ENCODE peak calls at places on chromosome 7, in ten cellular contexts. One of them, this sample, is unnamed.

GRCh38 chr7:351681-352480 is 61.9 kb downstream of the FOXL3 start:
- DNase-seq in stomach: no peak
- DNase-seq in A549: no peak
- DNase-seq in K562: no peak
- DNase-seq in H1: no peak
- DNase-seq in GM12878: no peak
- DNase-seq in tibial nerve: no peak
- DNase-seq in upper lobe of left lung: no peak
- DNase-seq in suprapubic skin: no peak
- DNase-seq in SK-N-SH: no peak
- DNase-seq in this sample: no peak

GRCh38 chr7:87648316-87648715 is 20.1 kb downstream of the RUNDC3B start:
- DNase-seq in stomach: no peak
- DNase-seq in A549: no peak
- DNase-seq in K562: no peak
- DNase-seq in H1: no peak
- DNase-seq in GM12878: no peak
- DNase-seq in tibial nerve: no peak
- DNase-seq in upper lobe of left lung: no peak
- DNase-seq in suprapubic skin: no peak
- DNase-seq in SK-N-SH: no peak
- DNase-seq in this sample: no peak

GRCh38 chr7:31875424-31875823 is 188.4 kb downstream of the PPP1R17 start:
- DNase-seq in stomach: no peak
- DNase-seq in A549: no peak
- DNase-seq in K562: no peak
- DNase-seq in H1: no peak
- DNase-seq in GM12878: no peak
- DNase-seq in tibial nerve: no peak
- DNase-seq in upper lobe of left lung: no peak
- DNase-seq in suprapubic skin: no peak
- DNase-seq in SK-N-SH: no peak
- DNase-seq in this sample: no peak

GRCh38 chr7:114708646-114709045 is 213.2 kb upstream of the MDFIC start:
- DNase-seq in stomach: no peak
- DNase-seq in A549: no peak
- DNase-seq in K562: no peak
- DNase-seq in H1: peak; percentile 46
- DNase-seq in GM12878: no peak
- DNase-seq in tibial nerve: no peak
- DNase-seq in upper lobe of left lung: no peak
- DNase-seq in suprapubic skin: no peak
- DNase-seq in SK-N-SH: no peak
- DNase-seq in this sample: no peak

GRCh38 chr7:28785002-28785995 is 172.8 kb downstream of the TRIL start:
- DNase-seq in stomach: no peak
- DNase-seq in A549: no peak
- DNase-seq in K562: no peak
- DNase-seq in H1: no peak
- DNase-seq in GM12878: no peak
- DNase-seq in tibial nerve: no peak
- DNase-seq in upper lobe of left lung: no peak
- DNase-seq in suprapubic skin: no peak
- DNase-seq in SK-N-SH: no peak
- DNase-seq in this sample: no peak

GRCh38 chr7:90749774-90750173 is 153.7 kb downstream of the CDK14 start:
- DNase-seq in stomach: no peak
- DNase-seq in A549: no peak
- DNase-seq in K562: no peak
- DNase-seq in H1: no peak
- DNase-seq in GM12878: no peak
- DNase-seq in tibial nerve: no peak
- DNase-seq in upper lobe of left lung: no peak
- DNase-seq in suprapubic skin: no peak
- DNase-seq in SK-N-SH: peak; percentile 52
- DNase-seq in this sample: no peak

GRCh38 chr7:28481131-28481926 is 69.0 kb downstream of the CREB5 start:
- DNase-seq in stomach: no peak
- DNase-seq in A549: no peak
- DNase-seq in K562: no peak
- DNase-seq in H1: no peak
- DNase-seq in GM12878: peak; percentile 85
- DNase-seq in tibial nerve: no peak
- DNase-seq in upper lobe of left lung: no peak
- DNase-seq in suprapubic skin: no peak
- DNase-seq in SK-N-SH: no peak
- DNase-seq in this sample: no peak

GRCh38 chr7:135704074-135704473 is 23.9 kb downstream of the SLC13A4 start:
- DNase-seq in stomach: no peak
- DNase-seq in A549: no peak
- DNase-seq in K562: peak; percentile 75
- DNase-seq in H1: no peak
- DNase-seq in GM12878: no peak
- DNase-seq in tibial nerve: no peak
- DNase-seq in upper lobe of left lung: no peak
- DNase-seq in suprapubic skin: no peak
- DNase-seq in SK-N-SH: no peak
- DNase-seq in this sample: no peak

DNA sequence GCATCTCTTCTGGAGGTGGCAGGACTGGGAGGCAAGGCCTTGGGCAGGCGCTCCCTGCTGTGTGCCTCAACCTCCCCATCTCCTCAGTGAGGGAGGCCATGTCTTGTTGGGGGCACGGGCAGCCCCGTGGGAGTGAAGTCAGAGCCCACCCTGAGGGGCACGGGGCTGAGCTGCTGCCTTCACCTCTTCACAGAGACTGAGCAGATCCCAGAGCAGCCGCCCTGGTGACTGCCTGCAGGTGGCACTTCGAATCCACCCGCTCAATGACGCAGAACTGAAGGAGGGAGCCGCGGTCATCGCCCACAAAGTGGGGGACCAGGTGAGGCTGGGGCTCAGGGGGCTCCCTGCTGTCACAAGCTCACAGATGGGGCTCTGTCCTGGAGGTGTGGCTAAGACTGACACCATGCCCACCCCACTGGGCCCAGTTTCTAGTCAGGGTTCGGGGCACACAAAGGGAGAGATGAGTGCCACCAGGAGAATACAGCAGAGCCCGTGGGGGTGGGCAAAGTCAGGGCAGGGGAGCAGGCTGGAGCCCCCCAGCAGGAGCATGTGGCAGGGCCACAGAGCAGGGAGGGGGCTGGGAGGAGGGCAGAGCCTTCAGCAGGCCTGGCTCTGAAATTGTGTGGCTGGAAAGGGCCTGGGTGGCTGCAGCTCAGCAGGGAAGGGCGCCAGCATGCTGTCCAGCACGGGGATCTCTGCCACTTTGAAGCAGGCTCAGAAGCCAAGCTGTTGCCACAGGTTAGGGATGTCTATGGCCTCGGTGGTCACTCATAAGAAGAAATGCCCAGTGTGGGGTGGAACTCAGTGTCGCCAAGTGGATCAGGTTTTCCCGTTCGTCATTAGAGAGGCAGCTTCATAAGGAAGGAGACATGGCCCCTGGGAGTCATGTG is 18.8 kb upstream of the CHST12 start:
- DNase-seq in stomach: no peak
- DNase-seq in A549: no peak
- DNase-seq in K562: no peak
- DNase-seq in H1: no peak
- DNase-seq in GM12878: no peak
- DNase-seq in tibial nerve: no peak
- DNase-seq in upper lobe of left lung: no peak
- DNase-seq in suprapubic skin: no peak
- DNase-seq in SK-N-SH: peak; percentile 66
- DNase-seq in this sample: no peak
- TF ChIP-seq CTCF in stomach: no peak
- TF ChIP-seq CTCF in A549: no peak
- TF ChIP-seq CTCF in K562: peak; percentile 16
- TF ChIP-seq CTCF in H1: no peak
- TF ChIP-seq CTCF in GM12878: peak; percentile 15
- TF ChIP-seq CTCF in tibial nerve: no peak
- TF ChIP-seq CTCF in upper lobe of left lung: no peak
- TF ChIP-seq CTCF in suprapubic skin: no peak
- TF ChIP-seq CTCF in SK-N-SH: no peak
- TF ChIP-seq CTCF in this sample: no peak

GRCh38 chr7:5489991-5490536 is 66.4 kb upstream of the TNRC18 start:
- DNase-seq in stomach: no peak
- DNase-seq in A549: no peak
- DNase-seq in K562: no peak
- DNase-seq in H1: no peak
- DNase-seq in GM12878: no peak
- DNase-seq in tibial nerve: no peak
- DNase-seq in upper lobe of left lung: no peak
- DNase-seq in suprapubic skin: no peak
- DNase-seq in SK-N-SH: no peak
- DNase-seq in this sample: no peak
- TF ChIP-seq EP300 in stomach: no peak
- TF ChIP-seq EP300 in A549: no peak
- TF ChIP-seq EP300 in K562: no peak
- TF ChIP-seq EP300 in H1: no peak
- TF ChIP-seq EP300 in GM12878: no peak
- TF ChIP-seq EP300 in tibial nerve: no peak
- TF ChIP-seq EP300 in upper lobe of left lung: no peak
- TF ChIP-seq EP300 in suprapubic skin: no peak
- TF ChIP-seq EP300 in SK-N-SH: no peak
- TF ChIP-seq EP300 in this sample: no peak

DNA sequence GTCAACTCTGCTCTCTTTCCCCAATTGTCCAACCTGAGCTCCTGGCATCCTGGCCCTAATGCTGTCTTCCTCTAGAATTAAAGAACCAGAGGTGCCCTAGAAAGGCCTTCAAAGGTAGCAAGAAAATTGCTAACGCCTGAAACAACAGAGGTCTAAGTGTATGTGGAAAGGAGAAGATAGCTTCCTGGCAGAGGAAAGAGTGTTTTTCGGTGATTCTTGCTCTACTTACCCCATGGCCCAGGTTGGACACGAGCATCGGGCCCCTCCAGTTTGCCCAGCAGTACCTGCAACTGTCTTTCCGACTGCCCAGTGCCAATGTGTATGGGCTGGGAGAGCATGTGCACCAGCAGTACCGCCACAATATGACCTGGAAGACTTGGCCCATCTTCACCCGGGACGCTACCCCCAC is 22.2 kb downstream of the MGAM2 start:
- DNase-seq in stomach: no peak
- DNase-seq in A549: no peak
- DNase-seq in K562: no peak
- DNase-seq in H1: no peak
- DNase-seq in GM12878: no peak
- DNase-seq in tibial nerve: no peak
- DNase-seq in upper lobe of left lung: no peak
- DNase-seq in suprapubic skin: no peak
- DNase-seq in SK-N-SH: no peak
- DNase-seq in this sample: no peak
- H3K4me1 ChIP-seq in stomach: no peaks in the 10 kb centered on the region
- H3K4me1 ChIP-seq in A549: peaks cover 27% of the 10 kb centered on the region
- H3K4me1 ChIP-seq in K562: no peaks in the 10 kb centered on the region
- H3K4me1 ChIP-seq in H1: peaks cover 3% of the 10 kb centered on the region
- H3K4me1 ChIP-seq in GM12878: no peaks in the 10 kb centered on the region
- H3K4me1 ChIP-seq in tibial nerve: no peaks in the 10 kb centered on the region
- H3K4me1 ChIP-seq in upper lobe of left lung: no peaks in the 10 kb centered on the region
- H3K4me1 ChIP-seq in suprapubic skin: no peaks in the 10 kb centered on the region
- H3K4me1 ChIP-seq in SK-N-SH: no peaks in the 10 kb centered on the region
- H3K4me1 ChIP-seq in this sample: no peaks in the 10 kb centered on the region

GRCh38 chr7:45394117-45394708 is 180.0 kb upstream of the ADCY1 start:
- DNase-seq in stomach: no peak
- DNase-seq in A549: no peak
- DNase-seq in K562: no peak
- DNase-seq in H1: no peak
- DNase-seq in GM12878: no peak
- DNase-seq in tibial nerve: no peak
- DNase-seq in upper lobe of left lung: no peak
- DNase-seq in suprapubic skin: no peak
- DNase-seq in SK-N-SH: no peak
- DNase-seq in this sample: no peak

GRCh38 chr7:45387837-45388236 is 186.3 kb upstream of the ADCY1 start:
- DNase-seq in stomach: no peak
- DNase-seq in A549: no peak
- DNase-seq in K562: no peak
- DNase-seq in H1: no peak
- DNase-seq in GM12878: no peak
- DNase-seq in tibial nerve: no peak
- DNase-seq in upper lobe of left lung: no peak
- DNase-seq in suprapubic skin: no peak
- DNase-seq in SK-N-SH: no peak
- DNase-seq in this sample: no peak

GRCh38 chr7:45390180-45390579 is 184.0 kb upstream of the ADCY1 start:
- DNase-seq in stomach: no peak
- DNase-seq in A549: no peak
- DNase-seq in K562: no peak
- DNase-seq in H1: no peak
- DNase-seq in GM12878: no peak
- DNase-seq in tibial nerve: no peak
- DNase-seq in upper lobe of left lung: no peak
- DNase-seq in suprapubic skin: no peak
- DNase-seq in SK-N-SH: no peak
- DNase-seq in this sample: no peak

GRCh38 chr7:45389073-45389872 is 184.9 kb upstream of the ADCY1 start:
- DNase-seq in stomach: no peak
- DNase-seq in A549: no peak
- DNase-seq in K562: no peak
- DNase-seq in H1: no peak
- DNase-seq in GM12878: no peak
- DNase-seq in tibial nerve: no peak
- DNase-seq in upper lobe of left lung: no peak
- DNase-seq in suprapubic skin: no peak
- DNase-seq in SK-N-SH: no peak
- DNase-seq in this sample: no peak

GRCh38 chr7:45391618-45392451 is 182.3 kb upstream of the ADCY1 start:
- DNase-seq in stomach: no peak
- DNase-seq in A549: no peak
- DNase-seq in K562: peak; percentile 27
- DNase-seq in H1: no peak
- DNase-seq in GM12878: no peak
- DNase-seq in tibial nerve: no peak
- DNase-seq in upper lobe of left lung: no peak
- DNase-seq in suprapubic skin: no peak
- DNase-seq in SK-N-SH: peak; percentile 23
- DNase-seq in this sample: no peak
- TF ChIP-seq CTCF in stomach: no peak
- TF ChIP-seq CTCF in A549: no peak
- TF ChIP-seq CTCF in K562: peak; percentile 63
- TF ChIP-seq CTCF in H1: peak; percentile 12
- TF ChIP-seq CTCF in GM12878: no peak
- TF ChIP-seq CTCF in tibial nerve: no peak
- TF ChIP-seq CTCF in upper lobe of left lung: no peak
- TF ChIP-seq CTCF in suprapubic skin: no peak
- TF ChIP-seq CTCF in SK-N-SH: no peak
- TF ChIP-seq CTCF in this sample: no peak

GRCh38 chr7:151815419-151815818 is 61.5 kb downstream of the PRKAG2 start:
- DNase-seq in stomach: no peak
- DNase-seq in A549: no peak
- DNase-seq in K562: no peak
- DNase-seq in H1: no peak
- DNase-seq in GM12878: no peak
- DNase-seq in tibial nerve: no peak
- DNase-seq in upper lobe of left lung: no peak
- DNase-seq in suprapubic skin: no peak
- DNase-seq in SK-N-SH: no peak
- DNase-seq in this sample: no peak
- TF ChIP-seq EP300 in stomach: no peak
- TF ChIP-seq EP300 in A549: no peak
- TF ChIP-seq EP300 in K562: no peak
- TF ChIP-seq EP300 in H1: no peak
- TF ChIP-seq EP300 in GM12878: no peak
- TF ChIP-seq EP300 in tibial nerve: no peak
- TF ChIP-seq EP300 in upper lobe of left lung: no peak
- TF ChIP-seq EP300 in suprapubic skin: no peak
- TF ChIP-seq EP300 in SK-N-SH: no peak
- TF ChIP-seq EP300 in this sample: no peak

GRCh38 chr7:75617634-75618234 is 121.0 kb downstream of the HIP1 start:
- DNase-seq in stomach: peak; percentile 56
- DNase-seq in A549: no peak
- DNase-seq in K562: no peak
- DNase-seq in H1: no peak
- DNase-seq in GM12878: peak; percentile 40
- DNase-seq in tibial nerve: peak; percentile 41
- DNase-seq in upper lobe of left lung: peak; percentile 97
- DNase-seq in suprapubic skin: peak; percentile 78
- DNase-seq in SK-N-SH: no peak
- DNase-seq in this sample: no peak
- H3K4me1 ChIP-seq in stomach: no peaks in the 10 kb centered on the region
- H3K4me1 ChIP-seq in A549: no peaks in the 10 kb centered on the region
- H3K4me1 ChIP-seq in K562: no peaks in the 10 kb centered on the region
- H3K4me1 ChIP-seq in H1: no peaks in the 10 kb centered on the region
- H3K4me1 ChIP-seq in GM12878: peaks cover 26% of the 10 kb centered on the region
- H3K4me1 ChIP-seq in tibial nerve: peaks cover 31% of the 10 kb centered on the region
- H3K4me1 ChIP-seq in upper lobe of left lung: peaks cover 59% of the 10 kb centered on the region
- H3K4me1 ChIP-seq in suprapubic skin: peaks cover 17% of the 10 kb centered on the region
- H3K4me1 ChIP-seq in SK-N-SH: no peaks in the 10 kb centered on the region
- H3K4me1 ChIP-seq in this sample: no peaks in the 10 kb centered on the region

This sample was measured in ovary.